ENCODE peak calls at places on chromosomes 12 and 14, in six cellular contexts. Z, D, K, Y, B and Q are unnamed samples.

GRCh38 chr14:34053666-34054065 is 102.8 kb upstream of the EGLN3 start:
- DNase-seq in Z (peak; percentile 18), D (no peak), K (no peak), Y (no peak), B (peak; percentile 53), Q (no peak)

GRCh38 chr14:88013750-88014349 is 8.9 kb downstream of the GPR65 start:
- DNase-seq in Z (peak; percentile 82), D (no peak), K (peak; percentile 8), Y (peak; percentile 82), B (peak; percentile 54), Q (peak; percentile 70)

GRCh38 chr14:89402363-89402762 is 14.7 kb downstream of the FOXN3 start:
- DNase-seq in Z (no peak), D (no peak), K (no peak), Y (no peak), B (no peak), Q (no peak)

GRCh38 chr14:74459981-74460380 is 33.1 kb downstream of the NPC2 start:
- DNase-seq in Z (no peak), D (no peak), K (no peak), Y (no peak), B (no peak), Q (no peak)

GRCh38 chr12:93563807-93564538 is 8.5 kb upstream of the SOCS2 start:
- DNase-seq in Z (peak; percentile 44), D (no peak), K (no peak), Y (peak; percentile 86), B (no peak), Q (peak; percentile 55)

GRCh38 chr12:114340231-114340630 is 65.7 kb downstream of the TBX5 start:
- DNase-seq in Z (peak; percentile 5), D (no peak), K (no peak), Y (no peak), B (no peak), Q (no peak)

GRCh38 chr12:58346032-58346632 is 404.8 kb downstream of the ATP23 start:
- DNase-seq in Z (peak; percentile 66), D (no peak), K (no peak), Y (peak; percentile 64), B (no peak), Q (peak; percentile 24)

GRCh38 chr12:45369065-45369464 is 153.2 kb downstream of the ANO6 start:
- DNase-seq in Z (peak; percentile 62), D (no peak), K (peak; percentile 23), Y (peak; percentile 85), B (no peak), Q (no peak)

GRCh38 chr14:30195946-30196345 is 268.3 kb upstream of the PRKD1 start:
- DNase-seq in Z (peak; percentile 73), D (no peak), K (no peak), Y (peak; percentile 42), B (no peak), Q (no peak)

GRCh38 chr14:51538973-51539372 is 112.7 kb upstream of the FRMD6 start:
- DNase-seq in Z (no peak), D (no peak), K (no peak), Y (no peak), B (no peak), Q (no peak)

GRCh38 chr12:56161677-56162351 is 3.7 kb downstream of the MYL6 start:
- DNase-seq in Z (peak; percentile 9), D (no peak), K (no peak), Y (no peak), B (no peak), Q (no peak)
- H3K4me3 ChIP-seq in Z (no peak overlapping the region), D (no peak overlapping the region), K (peak overlapping the region; percentile 10), Y (no peak overlapping the region), B (peak overlapping the region; percentile 75), Q (no peak overlapping the region)

GRCh38 chr14:25034803-25035681 is 14.9 kb downstream of the STXBP6 start:
- DNase-seq in Z (no peak), D (no peak), K (no peak), Y (no peak), B (no peak), Q (no peak)

GRCh38 chr14:25026476-25027137 is 23.3 kb downstream of the STXBP6 start:
- DNase-seq in Z (no peak), D (peak; percentile 15), K (no peak), Y (no peak), B (no peak), Q (peak; percentile 3)

GRCh38 chr14:25033358-25033757 is 16.6 kb downstream of the STXBP6 start:
- DNase-seq in Z (no peak), D (no peak), K (no peak), Y (no peak), B (no peak), Q (no peak)

GRCh38 chr14:25037032-25037431 is 12.9 kb downstream of the STXBP6 start:
- DNase-seq in Z (no peak), D (no peak), K (no peak), Y (no peak), B (no peak), Q (no peak)

DNA sequence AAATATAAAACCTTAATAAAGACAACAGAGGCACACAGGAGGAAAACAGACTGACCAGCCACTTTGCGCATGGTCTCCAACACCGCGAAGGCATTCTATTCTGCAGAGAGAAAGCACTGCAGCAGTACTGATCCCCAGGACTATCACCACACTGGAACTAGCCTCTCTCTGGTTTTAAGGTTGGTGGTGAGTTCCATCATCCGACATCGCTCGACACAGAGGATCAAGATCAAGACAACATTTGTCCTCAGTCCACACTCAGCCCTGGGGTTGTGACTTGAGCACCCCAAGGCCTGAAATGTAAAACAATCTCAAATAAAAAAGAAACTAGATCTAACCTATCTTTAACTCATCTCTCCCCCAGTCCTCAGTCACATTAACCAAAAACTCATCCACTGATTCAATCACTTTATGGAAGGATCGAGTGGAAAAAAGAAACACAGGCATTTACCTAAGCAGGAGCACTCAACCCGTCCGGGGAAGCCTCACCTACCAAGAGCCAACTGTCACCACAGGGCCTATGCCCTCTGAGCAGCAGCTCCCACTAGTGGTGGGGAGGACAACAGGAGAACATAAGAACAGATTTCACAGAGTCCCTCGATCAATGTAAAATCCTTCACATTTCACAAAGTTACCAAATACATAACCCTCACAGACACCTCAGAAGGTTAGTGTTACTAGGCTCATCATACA is 17.7 kb downstream of the STXBP6 start:
- DNase-seq in Z (no peak), D (no peak), K (no peak), Y (no peak), B (no peak), Q (peak; percentile 30)
- TF ChIP-seq CTCF in Z (peak; percentile 24), D (peak; percentile 51), K (no peak), Y (peak; percentile 46), B (peak; percentile 20), Q (peak; percentile 32)

GRCh38 chr12:89353823-89354629 is 1.7 kb upstream of the DUSP6 start:
- DNase-seq in Z (peak; percentile 82), D (no peak), K (no peak), Y (peak; percentile 63), B (peak; percentile 87), Q (peak; percentile 40)

GRCh38 chr12:89354630-89354931 is 2.3 kb upstream of the DUSP6 start:
- DNase-seq in Z (no peak), D (no peak), K (no peak), Y (peak; percentile 19), B (no peak), Q (peak; percentile 11)

GRCh38 chr12:89357297-89357730 is 5.0 kb upstream of the DUSP6 start:
- DNase-seq in Z (no peak), D (no peak), K (no peak), Y (no peak), B (no peak), Q (no peak)

GRCh38 chr12:89355243-89356068 is 3.2 kb upstream of the DUSP6 start:
- DNase-seq in Z (peak; percentile 45), D (no peak), K (no peak), Y (peak; percentile 20), B (no peak), Q (no peak)

DNA sequence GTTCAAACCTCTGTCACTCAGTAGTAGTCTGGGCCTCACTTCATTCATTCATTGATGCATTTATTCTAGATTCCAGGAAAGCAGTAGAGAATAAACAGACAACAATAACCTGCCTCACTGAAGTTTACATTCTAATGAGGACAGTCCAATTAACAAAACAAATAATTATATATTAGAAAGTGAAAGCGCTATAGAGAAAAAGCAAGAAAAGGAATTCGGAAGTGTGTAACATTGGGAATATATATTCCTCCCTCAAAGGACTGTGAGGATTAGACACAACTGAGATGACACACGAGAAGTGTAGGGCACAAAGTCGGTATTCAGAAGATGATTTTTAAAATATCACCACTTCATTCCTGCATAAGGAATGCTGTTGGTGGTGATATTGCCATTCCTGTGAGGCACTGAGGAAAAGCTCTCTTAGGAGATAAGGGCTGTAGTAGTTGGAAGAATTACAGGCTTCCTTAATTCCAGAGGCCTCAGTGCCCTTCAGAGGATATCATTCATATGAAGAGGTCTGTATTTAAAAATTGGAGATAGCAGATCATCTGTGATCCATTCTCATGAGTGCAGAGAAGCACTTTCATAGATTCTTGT is 3.9 kb upstream of the DUSP6 start:
- DNase-seq in Z (no peak), D (no peak), K (no peak), Y (no peak), B (no peak), Q (no peak)
- H3K4me3 ChIP-seq in Z (no peak overlapping the region), D (no peak overlapping the region), K (no peak overlapping the region), Y (no peak overlapping the region), B (no peak overlapping the region), Q (no peak overlapping the region)

DNA sequence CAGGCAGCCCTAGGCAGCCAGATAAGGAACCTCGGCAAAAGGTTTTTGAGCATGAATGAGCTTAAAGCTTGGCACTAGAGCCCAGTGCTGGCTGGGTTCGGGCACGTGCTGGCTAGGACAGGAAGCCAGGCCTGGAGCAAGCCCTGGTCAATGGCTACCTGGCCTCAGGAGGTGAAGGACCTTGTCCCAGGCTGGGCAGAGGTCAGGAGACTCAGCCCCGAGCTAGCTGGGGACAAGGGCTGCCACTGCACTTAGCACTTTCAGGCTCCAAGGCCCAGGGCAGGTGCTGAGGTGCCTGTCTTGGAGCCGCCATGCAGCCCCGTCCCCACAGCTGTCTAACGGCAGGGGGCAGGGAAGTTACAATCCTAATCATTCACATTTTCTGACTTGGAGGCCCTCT is 4.3 kb upstream of the AQP6 start:
- DNase-seq in Z (no peak), D (no peak), K (no peak), Y (no peak), B (no peak), Q (no peak)
- TF ChIP-seq CTCF in Z (no peak), D (no peak), K (no peak), Y (no peak), B (no peak), Q (no peak)

DNA sequence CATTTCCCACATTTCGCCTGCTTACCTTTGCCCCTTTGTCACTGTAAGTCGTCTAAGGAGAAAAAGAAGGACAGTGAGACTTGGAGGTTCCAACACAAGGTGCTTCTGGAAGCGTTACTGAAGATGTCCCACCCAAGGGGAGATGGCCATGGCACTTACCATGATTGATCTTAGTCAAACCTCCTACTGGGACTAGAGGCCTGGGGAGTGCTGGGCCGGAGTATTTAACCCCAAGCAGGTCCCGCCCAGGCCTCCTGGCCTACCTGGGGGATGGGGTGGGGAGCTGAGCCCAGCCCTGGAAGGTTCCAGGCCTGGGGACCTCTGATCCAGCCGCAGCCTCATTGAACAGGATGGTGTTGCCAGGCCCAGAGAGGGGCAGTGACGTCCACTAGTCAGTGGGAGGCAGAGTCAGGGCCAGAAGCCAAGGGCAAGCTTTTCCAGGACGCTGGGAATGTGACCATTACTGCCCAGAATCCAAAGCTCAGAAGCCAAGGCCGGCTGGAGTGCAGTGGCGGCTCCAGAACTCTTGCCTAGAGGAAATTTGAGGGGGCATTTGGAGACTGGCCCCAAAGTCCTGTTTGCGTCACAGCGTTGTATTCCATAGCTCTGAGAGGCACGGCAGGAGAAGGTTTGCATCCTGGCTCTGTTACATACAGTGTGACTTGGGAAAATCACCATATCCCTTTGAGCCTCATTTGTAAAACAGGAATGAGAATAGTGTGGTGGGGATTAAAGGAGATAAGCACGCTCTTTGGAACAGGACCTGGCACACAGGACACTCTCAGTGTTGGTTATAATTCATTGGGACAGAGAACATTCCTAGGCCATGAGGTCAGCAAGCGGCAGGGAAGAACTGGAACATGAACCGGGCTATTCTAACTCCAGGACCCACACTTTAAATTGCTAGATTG is at the start of gene HPD:
- DNase-seq in Z (peak; percentile 84), D (no peak), K (peak; percentile 41), Y (peak; percentile 73), B (peak; percentile 66), Q (no peak)
- H3K4me3 ChIP-seq in Z (no peak within 1 kb of the TSS), D (no peak within 1 kb of the TSS), K (no peak within 1 kb of the TSS), Y (no peak within 1 kb of the TSS), B (no peak within 1 kb of the TSS), Q (no peak within 1 kb of the TSS)